ENCODE peak calls at places on chromosome 18, in nine cellular contexts. O is SK-N-SH, X is MM.1S, N is hepatocyte, L is GM23248, P is HCT116, A is neural progenitor cell, R is PC-3, Q is GM23338. E is an unnamed sample.

GRCh38 chr18:58119819-58120218 is 75.8 kb downstream of the NEDD4L start:
- DNase-seq in O (no peak), X (no peak), N (no peak), L (no peak), P (no peak), A (no peak), R (no peak), Q (no peak), E (no peak)

GRCh38 chr18:80252136-80252535 is 4.8 kb upstream of the PARD6G start:
- DNase-seq in O (no peak), X (no peak), N (peak), L (peak), P (no peak), A (no peak), R (peak), Q (no peak), E (no peak)

GRCh38 chr18:80166725-80167124 is 57.7 kb downstream of the ADNP2 start:
- DNase-seq in O (no peak), X (no peak), N (no peak), L (no peak), P (no peak), A (no peak), R (no peak), Q (no peak), E (no peak)

GRCh38 chr18:57915848-57916596 is 112.9 kb upstream of the ATP8B1 start:
- DNase-seq in O (peak), X (no peak), N (no peak), L (no peak), P (no peak), A (peak), R (no peak), Q (no peak), E (peak)

GRCh38 chr18:30376515-30376914 is 666.0 kb downstream of the DSC3 start:
- DNase-seq in O (no peak), X (no peak), N (no peak), L (no peak), P (peak), A (peak), R (peak), Q (peak), E (no peak)

GRCh38 chr18:36066001-36066400 is 1.4 kb downstream of the RPRD1A start:
- DNase-seq in O (no peak), X (no peak), N (no peak), L (peak), P (no peak), A (no peak), R (peak), Q (no peak), E (no peak)

GRCh38 chr18:363327-364115 is 95.7 kb upstream of the THOC1 start:
- DNase-seq in O (no peak), X (no peak), N (no peak), L (peak), P (no peak), A (no peak), R (peak), Q (no peak), E (no peak)

GRCh38 chr18:70132999-70133398 is 72.5 kb downstream of the RTTN start:
- DNase-seq in O (no peak), X (no peak), N (peak), L (peak), P (no peak), A (no peak), R (peak), Q (no peak), E (no peak)

GRCh38 chr18:39486268-39486667 is 1920.7 kb upstream of the CELF4 start:
- DNase-seq in O (no peak), X (no peak), N (no peak), L (no peak), P (no peak), A (peak), R (no peak), Q (peak), E (no peak)

GRCh38 chr18:267380-267687 is 513 bp downstream of the THOC1 start:
- DNase-seq in O (no peak), X (peak), N (peak), L (no peak), P (no peak), A (no peak), R (no peak), Q (peak), E (peak)

GRCh38 chr18:47594063-47594462 is 336.4 kb downstream of the SMAD2 start:
- DNase-seq in O (peak), X (no peak), N (no peak), L (no peak), P (no peak), A (peak), R (no peak), Q (peak), E (no peak)

GRCh38 chr18:57438669-57439616 is 3.8 kb downstream of the ONECUT2 start:
- DNase-seq in O (peak), X (no peak), N (no peak), L (no peak), P (no peak), A (peak), R (no peak), Q (peak), E (no peak)

GRCh38 chr18:58670561-58671121 is 624 bp upstream of the MALT1 start:
- DNase-seq in O (peak), X (no peak), N (peak), L (no peak), P (peak), A (peak), R (peak), Q (peak), E (no peak)

GRCh38 chr18:59837586-59837985 is 62.2 kb upstream of the PMAIP1 start:
- DNase-seq in O (peak), X (peak), N (peak), L (peak), P (peak), A (peak), R (peak), Q (peak), E (peak)

GRCh38 chr18:35756506-35757117 is 175.1 kb downstream of the GALNT1 start:
- DNase-seq in O (peak), X (peak), N (peak), L (peak), P (peak), A (peak), R (peak), Q (peak), E (peak)

GRCh38 chr18:55220523-55220922 is 261.3 kb upstream of the CCDC68 start:
- DNase-seq in O (no peak), X (peak), N (no peak), L (no peak), P (no peak), A (no peak), R (no peak), Q (no peak), E (peak)

GRCh38 chr18:32612651-32613050 is 142.0 kb upstream of the GAREM1 start:
- DNase-seq in O (no peak), X (no peak), N (peak), L (no peak), P (no peak), A (no peak), R (peak), Q (no peak), E (no peak)

GRCh38 chr18:32613821-32614220 is 143.1 kb upstream of the GAREM1 start:
- DNase-seq in O (no peak), X (no peak), N (no peak), L (no peak), P (no peak), A (no peak), R (no peak), Q (no peak), E (no peak)

GRCh38 chr18:32624182-32624723 is 148.6 kb downstream of the KLHL14 start:
- DNase-seq in O (no peak), X (no peak), N (no peak), L (no peak), P (no peak), A (no peak), R (peak), Q (no peak), E (no peak)

GRCh38 chr18:32618501-32618985 is 147.9 kb upstream of the GAREM1 start:
- DNase-seq in O (no peak), X (no peak), N (no peak), L (no peak), P (no peak), A (no peak), R (no peak), Q (peak), E (no peak)
- H3K27ac ChIP-seq in O (no peak), X (no peak), N (no peak), L (no peak), P (no peak), A (no peak), R (no peak), Q (no peak), E (no peak)

DNA sequence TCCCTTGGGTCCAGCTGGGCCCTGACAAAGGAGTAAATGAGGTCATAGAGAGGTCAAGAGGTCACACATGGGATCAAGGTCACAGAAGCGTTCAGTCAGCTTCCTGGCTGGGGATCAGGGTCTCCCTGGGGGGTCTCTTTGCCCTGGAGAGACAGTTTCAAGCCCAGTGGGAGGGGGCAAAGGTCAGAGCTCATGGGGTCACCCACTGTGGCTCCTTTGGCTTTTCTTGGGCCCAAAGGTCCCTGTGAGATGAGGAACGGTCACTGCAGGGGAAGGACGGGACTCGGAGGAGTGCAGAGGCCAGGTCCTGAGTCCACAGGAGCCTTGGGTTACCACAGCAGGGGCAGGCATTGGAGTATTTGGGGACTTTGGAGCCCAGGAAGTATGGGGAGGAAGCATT is 30.7 kb upstream of the ANKRD62 start:
- DNase-seq in O (no peak), X (no peak), N (no peak), L (no peak), P (no peak), A (no peak), R (no peak), Q (no peak), E (no peak)
- H3K4me3 ChIP-seq in O (no peak), X (no peak), N (no peak), L (no peak), P (no peak), A (no peak), R (no peak), Q (no peak), E (no peak)

GRCh38 chr18:75678662-75679061 is 251.2 kb upstream of the SMIM21 start:
- DNase-seq in O (no peak), X (no peak), N (no peak), L (no peak), P (no peak), A (no peak), R (no peak), Q (no peak), E (no peak)
- TF ChIP-seq EZH2phosphoT487 in O (no peak), X (no peak), N (no peak), L (no peak), P (no peak), A (no peak), R (no peak), Q (no peak), E (no peak)

GRCh38 chr18:9860682-9861081 is 25.1 kb upstream of the TXNDC2 start:
- DNase-seq in O (no peak), X (no peak), N (no peak), L (no peak), P (no peak), A (no peak), R (no peak), Q (no peak), E (no peak)

GRCh38 chr18:9861157-9861556 is 24.6 kb upstream of the TXNDC2 start:
- DNase-seq in O (no peak), X (peak), N (no peak), L (no peak), P (no peak), A (no peak), R (no peak), Q (no peak), E (no peak)

GRCh38 chr18:9863282-9863681 is 22.5 kb upstream of the TXNDC2 start:
- DNase-seq in O (no peak), X (no peak), N (no peak), L (no peak), P (no peak), A (no peak), R (no peak), Q (no peak), E (no peak)

GRCh38 chr18:9862686-9863085 is 23.1 kb upstream of the TXNDC2 start:
- DNase-seq in O (no peak), X (no peak), N (no peak), L (no peak), P (no peak), A (no peak), R (no peak), Q (no peak), E (no peak)

GRCh38 chr18:9861933-9862332 is 23.8 kb upstream of the TXNDC2 start:
- DNase-seq in O (no peak), X (peak), N (no peak), L (no peak), P (no peak), A (no peak), R (no peak), Q (no peak), E (no peak)
- H3K27ac ChIP-seq in O (no peak), X (peak), N (no peak), L (no peak), P (no peak), A (no peak), R (no peak), Q (no peak), E (no peak)

DNA sequence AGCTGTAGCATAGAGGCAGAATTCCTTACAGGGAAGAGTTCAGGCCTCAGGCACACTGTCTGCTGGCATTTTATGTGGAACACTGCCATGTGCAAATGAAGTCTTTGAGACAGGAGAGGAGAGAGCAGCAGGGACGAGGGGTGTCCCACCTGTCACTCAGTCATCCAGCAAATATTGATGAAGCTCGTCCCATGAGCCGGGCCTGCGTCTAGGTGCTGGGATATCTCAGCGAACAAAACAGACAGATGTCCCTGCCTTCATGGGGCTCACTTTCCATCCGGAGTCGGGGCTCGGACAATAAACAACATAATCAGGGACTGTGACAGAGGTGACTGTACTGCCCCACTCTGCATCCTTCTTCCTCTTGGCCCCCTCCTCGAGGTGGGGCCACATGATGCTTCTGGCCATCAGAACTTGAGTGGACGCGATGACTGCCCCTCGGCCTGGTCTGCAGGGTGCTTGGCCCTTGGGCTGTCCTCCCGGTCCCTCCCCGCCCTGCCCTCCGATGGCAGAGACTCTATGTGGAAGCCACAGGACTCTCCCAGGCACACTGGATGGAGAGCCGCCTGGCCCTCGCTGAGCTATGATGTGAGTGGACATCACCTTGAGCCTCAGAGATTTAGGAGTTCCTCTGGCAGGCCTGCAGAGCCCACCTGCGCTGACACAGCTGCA is 78.8 kb downstream of the MBP start:
- DNase-seq in O (no peak), X (no peak), N (no peak), L (no peak), P (no peak), A (no peak), R (no peak), Q (no peak), E (no peak)
- H3K4me3 ChIP-seq in O (no peak), X (no peak), N (no peak), L (no peak), P (no peak), A (no peak), R (peak), Q (no peak), E (peak)

GRCh38 chr18:41150316-41150715 is 804.7 kb upstream of the PIK3C3 start:
- DNase-seq in O (no peak), X (peak), N (peak), L (no peak), P (no peak), A (no peak), R (no peak), Q (no peak), E (no peak)
- TF ChIP-seq EZH2phosphoT487 in O (no peak), X (no peak), N (no peak), L (no peak), P (no peak), A (no peak), R (no peak), Q (no peak), E (no peak)